ENCODE peak calls at places on chromosome 15, in eight cellular contexts. One of them, this sample, is unnamed.

GRCh38 chr15:68991723-68992122 is 22.8 kb upstream of the NOX5 start:
- DNase-seq in breast epithelium: no peak
- DNase-seq in IMR-90: peak; percentile 9
- DNase-seq in A549: no peak
- DNase-seq in stomach: peak; percentile 70
- DNase-seq in tibial nerve: no peak
- DNase-seq in body of pancreas: peak; percentile 16
- DNase-seq in spleen: no peak
- DNase-seq in this sample: no peak

GRCh38 chr15:37536967-37537624 is 397.3 kb upstream of the TMCO5A start:
- DNase-seq in IMR-90: peak; percentile 11
- DNase-seq in A549: no peak
- DNase-seq in tibial nerve: no peak
- DNase-seq in spleen: no peak
- DNase-seq in body of pancreas: no peak
- DNase-seq in breast epithelium: no peak
- DNase-seq in stomach: no peak
- DNase-seq in this sample: no peak

GRCh38 chr15:31267161-31268107 is 59.2 kb upstream of the KLF13 start:
- DNase-seq in A549: no peak
- DNase-seq in IMR-90: no peak
- DNase-seq in body of pancreas: no peak
- DNase-seq in breast epithelium: peak; percentile 44
- DNase-seq in stomach: peak; percentile 32
- DNase-seq in tibial nerve: no peak
- DNase-seq in spleen: peak; percentile 81
- DNase-seq in this sample: no peak

GRCh38 chr15:65328506-65329297 is 24.2 kb downstream of the RNU5B-1 start:
- DNase-seq in breast epithelium: no peak
- DNase-seq in stomach: no peak
- DNase-seq in A549: no peak
- DNase-seq in spleen: peak; percentile 59
- DNase-seq in body of pancreas: no peak
- DNase-seq in tibial nerve: no peak
- DNase-seq in IMR-90: no peak
- DNase-seq in this sample: no peak

GRCh38 chr15:62344806-62345539 is 179.9 kb upstream of the C2CD4B start:
- DNase-seq in tibial nerve: no peak
- DNase-seq in breast epithelium: no peak
- DNase-seq in spleen: peak; percentile 80
- DNase-seq in stomach: peak; percentile 75
- DNase-seq in body of pancreas: peak; percentile 80
- DNase-seq in IMR-90: peak; percentile 58
- DNase-seq in A549: peak; percentile 88
- DNase-seq in this sample: peak; percentile 39

GRCh38 chr15:69904296-69904560 is 193.5 kb downstream of the TLE3 start:
- DNase-seq in IMR-90: no peak
- DNase-seq in spleen: no peak
- DNase-seq in tibial nerve: no peak
- DNase-seq in A549: no peak
- DNase-seq in stomach: no peak
- DNase-seq in breast epithelium: no peak
- DNase-seq in body of pancreas: no peak
- DNase-seq in this sample: no peak

GRCh38 chr15:87656373-87656772 is 600.2 kb downstream of the NTRK3 start:
- DNase-seq in breast epithelium: no peak
- DNase-seq in stomach: no peak
- DNase-seq in spleen: no peak
- DNase-seq in A549: no peak
- DNase-seq in body of pancreas: no peak
- DNase-seq in IMR-90: no peak
- DNase-seq in tibial nerve: no peak
- DNase-seq in this sample: no peak

GRCh38 chr15:71312194-71312708 is 197.0 kb downstream of the THSD4 start:
- DNase-seq in tibial nerve: no peak
- DNase-seq in stomach: no peak
- DNase-seq in A549: no peak
- DNase-seq in body of pancreas: no peak
- DNase-seq in breast epithelium: no peak
- DNase-seq in IMR-90: no peak
- DNase-seq in spleen: no peak
- DNase-seq in this sample: no peak

GRCh38 chr15:41961014-41961518 is 11.3 kb downstream of the EHD4 start:
- DNase-seq in tibial nerve: no peak
- DNase-seq in stomach: no peak
- DNase-seq in A549: no peak
- DNase-seq in body of pancreas: no peak
- DNase-seq in IMR-90: no peak
- DNase-seq in spleen: no peak
- DNase-seq in breast epithelium: no peak
- DNase-seq in this sample: no peak

GRCh38 chr15:76196286-76196948 is 114.9 kb downstream of the ETFA start:
- DNase-seq in stomach: peak; percentile 82
- DNase-seq in body of pancreas: peak; percentile 80
- DNase-seq in IMR-90: peak; percentile 89
- DNase-seq in spleen: peak; percentile 65
- DNase-seq in A549: peak; percentile 91
- DNase-seq in tibial nerve: no peak
- DNase-seq in breast epithelium: peak; percentile 76
- DNase-seq in this sample: peak; percentile 87

GRCh38 chr15:27889258-27889657 is 209.9 kb downstream of the OCA2 start:
- DNase-seq in breast epithelium: no peak
- DNase-seq in stomach: no peak
- DNase-seq in spleen: no peak
- DNase-seq in body of pancreas: no peak
- DNase-seq in A549: no peak
- DNase-seq in tibial nerve: no peak
- DNase-seq in IMR-90: no peak
- DNase-seq in this sample: no peak

GRCh38 chr15:78808550-78808949 is 2.7 kb downstream of the ADAMTS7 start:
- DNase-seq in IMR-90: peak; percentile 34
- DNase-seq in body of pancreas: no peak
- DNase-seq in tibial nerve: no peak
- DNase-seq in A549: peak; percentile 71
- DNase-seq in stomach: no peak
- DNase-seq in breast epithelium: no peak
- DNase-seq in spleen: no peak
- DNase-seq in this sample: no peak

GRCh38 chr15:64430000-64430735 is 30.2 kb upstream of the ZNF609 start:
- DNase-seq in IMR-90: peak; percentile 93
- DNase-seq in spleen: no peak
- DNase-seq in tibial nerve: no peak
- DNase-seq in body of pancreas: no peak
- DNase-seq in stomach: no peak
- DNase-seq in breast epithelium: no peak
- DNase-seq in A549: no peak
- DNase-seq in this sample: peak; percentile 68

GRCh38 chr15:70321106-70321809 is 223.5 kb upstream of the TLE3 start:
- DNase-seq in A549: no peak
- DNase-seq in body of pancreas: no peak
- DNase-seq in stomach: no peak
- DNase-seq in breast epithelium: no peak
- DNase-seq in tibial nerve: no peak
- DNase-seq in IMR-90: no peak
- DNase-seq in spleen: no peak
- DNase-seq in this sample: no peak

GRCh38 chr15:28873585-28874139 is 12.1 kb upstream of the APBA2 start:
- DNase-seq in tibial nerve: no peak
- DNase-seq in breast epithelium: no peak
- DNase-seq in A549: no peak
- DNase-seq in stomach: no peak
- DNase-seq in spleen: peak; percentile 39
- DNase-seq in body of pancreas: peak; percentile 77
- DNase-seq in IMR-90: no peak
- DNase-seq in this sample: no peak

GRCh38 chr15:35958936-35959335 is 413.0 kb upstream of the DPH6 start:
- DNase-seq in stomach: no peak
- DNase-seq in A549: no peak
- DNase-seq in breast epithelium: no peak
- DNase-seq in tibial nerve: no peak
- DNase-seq in spleen: no peak
- DNase-seq in body of pancreas: no peak
- DNase-seq in IMR-90: peak; percentile 12
- DNase-seq in this sample: no peak

GRCh38 chr15:31263751-31264533 is 62.7 kb upstream of the KLF13 start:
- DNase-seq in spleen: peak; percentile 96
- DNase-seq in IMR-90: no peak
- DNase-seq in tibial nerve: no peak
- DNase-seq in breast epithelium: peak; percentile 58
- DNase-seq in body of pancreas: peak; percentile 69
- DNase-seq in A549: no peak
- DNase-seq in stomach: peak; percentile 89
- DNase-seq in this sample: peak; percentile 28

GRCh38 chr15:33985287-33985686 is 17.0 kb downstream of the CHRM5 start:
- DNase-seq in spleen: no peak
- DNase-seq in body of pancreas: no peak
- DNase-seq in IMR-90: peak; percentile 90
- DNase-seq in breast epithelium: no peak
- DNase-seq in stomach: no peak
- DNase-seq in A549: no peak
- DNase-seq in tibial nerve: no peak
- DNase-seq in this sample: no peak

GRCh38 chr15:74392902-74393301 is 25.5 kb upstream of the CYP11A1 start:
- DNase-seq in IMR-90: no peak
- DNase-seq in stomach: no peak
- DNase-seq in A549: no peak
- DNase-seq in body of pancreas: no peak
- DNase-seq in spleen: no peak
- DNase-seq in tibial nerve: no peak
- DNase-seq in breast epithelium: no peak
- DNase-seq in this sample: no peak

GRCh38 chr15:74391604-74392401 is 24.4 kb upstream of the CYP11A1 start:
- DNase-seq in tibial nerve: no peak
- DNase-seq in stomach: no peak
- DNase-seq in A549: no peak
- DNase-seq in breast epithelium: no peak
- DNase-seq in spleen: no peak
- DNase-seq in body of pancreas: no peak
- DNase-seq in IMR-90: no peak
- DNase-seq in this sample: no peak

GRCh38 chr15:74390552-74391288 is 23.3 kb upstream of the CYP11A1 start:
- DNase-seq in tibial nerve: no peak
- DNase-seq in spleen: no peak
- DNase-seq in body of pancreas: no peak
- DNase-seq in stomach: no peak
- DNase-seq in breast epithelium: no peak
- DNase-seq in A549: no peak
- DNase-seq in IMR-90: no peak
- DNase-seq in this sample: no peak

GRCh38 chr15:74393423-74393822 is 26.0 kb upstream of the CYP11A1 start:
- DNase-seq in A549: no peak
- DNase-seq in body of pancreas: no peak
- DNase-seq in breast epithelium: no peak
- DNase-seq in spleen: no peak
- DNase-seq in stomach: no peak
- DNase-seq in IMR-90: no peak
- DNase-seq in tibial nerve: no peak
- DNase-seq in this sample: no peak

GRCh38 chr15:74392402-74392876 is 25.0 kb upstream of the CYP11A1 start:
- DNase-seq in spleen: no peak
- DNase-seq in A549: no peak
- DNase-seq in tibial nerve: no peak
- DNase-seq in stomach: no peak
- DNase-seq in breast epithelium: no peak
- DNase-seq in IMR-90: peak; percentile 48
- DNase-seq in body of pancreas: no peak
- DNase-seq in this sample: no peak
- TF ChIP-seq POLR2A in spleen: no peak
- TF ChIP-seq POLR2A in A549: no peak
- TF ChIP-seq POLR2A in tibial nerve: no peak
- TF ChIP-seq POLR2A in stomach: no peak
- TF ChIP-seq POLR2A in breast epithelium: no peak
- TF ChIP-seq POLR2A in IMR-90: no peak
- TF ChIP-seq POLR2A in body of pancreas: no peak
- TF ChIP-seq POLR2A in this sample: no peak

GRCh38 chr15:67548532-67548852 is 6.0 kb downstream of the MAP2K5 start:
- DNase-seq in body of pancreas: no peak
- DNase-seq in breast epithelium: no peak
- DNase-seq in stomach: no peak
- DNase-seq in tibial nerve: no peak
- DNase-seq in IMR-90: no peak
- DNase-seq in A549: no peak
- DNase-seq in spleen: no peak
- DNase-seq in this sample: no peak
- H3K4me1 ChIP-seq in body of pancreas: peaks cover 21% of the 10 kb centered on the region
- H3K4me1 ChIP-seq in breast epithelium: no peaks in the 10 kb centered on the region
- H3K4me1 ChIP-seq in stomach: peaks cover 36% of the 10 kb centered on the region
- H3K4me1 ChIP-seq in tibial nerve: peaks cover 34% of the 10 kb centered on the region
- H3K4me1 ChIP-seq in IMR-90: peaks cover 9% of the 10 kb centered on the region
- H3K4me1 ChIP-seq in A549: peaks cover 6% of the 10 kb centered on the region
- H3K4me1 ChIP-seq in spleen: peaks cover 48% of the 10 kb centered on the region
- H3K4me1 ChIP-seq in this sample: no peaks in the 10 kb centered on the region

DNA sequence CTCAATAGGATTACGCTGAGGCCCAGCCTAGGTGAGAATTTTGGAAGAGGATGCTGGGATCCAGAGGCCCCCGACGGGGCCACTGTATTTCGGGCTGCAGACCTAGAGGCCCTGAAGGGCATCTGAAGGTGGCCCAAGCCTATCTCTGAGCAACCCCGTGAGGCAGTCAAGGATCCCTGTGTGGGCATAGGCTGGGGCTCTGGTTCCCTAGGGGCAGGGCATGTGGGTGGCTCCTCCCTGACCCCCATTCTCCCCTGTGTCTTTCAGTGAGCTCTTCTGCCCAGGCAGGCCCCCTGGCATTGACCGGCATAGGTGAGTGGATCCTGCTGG is 216.0 kb downstream of the SNRPN start:
- DNase-seq in spleen: no peak
- DNase-seq in stomach: peak; percentile 15
- DNase-seq in tibial nerve: no peak
- DNase-seq in body of pancreas: peak; percentile 5
- DNase-seq in A549: no peak
- DNase-seq in IMR-90: no peak
- DNase-seq in breast epithelium: no peak
- DNase-seq in this sample: no peak
- H3K9me3 ChIP-seq in spleen: peaks cover 84% of the 10 kb centered on the region
- H3K9me3 ChIP-seq in stomach: peaks cover 66% of the 10 kb centered on the region
- H3K9me3 ChIP-seq in tibial nerve: no peaks in the 10 kb centered on the region
- H3K9me3 ChIP-seq in body of pancreas: no peaks in the 10 kb centered on the region
- H3K9me3 ChIP-seq in A549: no peaks in the 10 kb centered on the region
- H3K9me3 ChIP-seq in IMR-90: peaks cover 42% of the 10 kb centered on the region
- H3K9me3 ChIP-seq in breast epithelium: peaks cover 64% of the 10 kb centered on the region
- H3K9me3 ChIP-seq in this sample: no peaks in the 10 kb centered on the region

DNA sequence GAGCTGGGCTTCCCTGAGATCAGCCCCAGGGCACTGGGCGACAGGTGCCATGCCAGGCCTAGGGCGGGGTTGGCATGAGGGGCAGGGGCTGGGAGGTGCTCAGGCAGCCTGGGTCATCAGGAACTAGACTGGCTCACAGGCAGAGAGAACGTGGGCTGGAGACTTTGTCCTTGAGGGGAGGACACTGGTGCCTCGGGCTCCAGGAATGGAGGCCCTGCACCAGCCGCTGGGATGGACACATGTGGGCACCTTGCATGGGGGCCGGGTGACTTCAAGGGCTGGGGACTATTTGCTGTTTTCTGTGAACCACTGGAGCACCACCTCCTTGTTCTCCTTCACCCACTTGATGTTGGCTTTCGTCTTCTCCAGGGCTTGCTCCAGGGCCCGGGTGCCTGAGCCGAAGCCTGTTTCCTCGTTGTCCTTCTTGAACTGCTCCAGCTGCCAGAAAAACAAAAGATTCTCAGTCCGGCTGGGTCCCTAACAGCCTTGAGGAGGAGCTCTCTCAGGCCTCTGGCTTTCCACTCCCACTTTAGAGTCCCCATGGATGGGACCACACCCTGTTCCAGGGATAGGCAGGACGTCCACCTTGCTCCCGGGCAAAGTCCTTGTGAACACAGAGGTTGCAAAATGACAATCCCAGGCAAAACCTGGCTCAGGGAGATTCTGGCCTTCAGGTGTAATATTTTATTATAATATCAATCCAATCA is 9.1 kb downstream of the MESP2 start:
- DNase-seq in spleen: peak; percentile 34
- DNase-seq in breast epithelium: no peak
- DNase-seq in body of pancreas: peak; percentile 62
- DNase-seq in tibial nerve: no peak
- DNase-seq in IMR-90: no peak
- DNase-seq in stomach: peak; percentile 50
- DNase-seq in A549: peak; percentile 49
- DNase-seq in this sample: no peak
- TF ChIP-seq POLR2A in spleen: no peak
- TF ChIP-seq POLR2A in breast epithelium: no peak
- TF ChIP-seq POLR2A in body of pancreas: no peak
- TF ChIP-seq POLR2A in tibial nerve: no peak
- TF ChIP-seq POLR2A in IMR-90: no peak
- TF ChIP-seq POLR2A in stomach: no peak
- TF ChIP-seq POLR2A in A549: no peak
- TF ChIP-seq POLR2A in this sample: no peak

This sample was measured in uterus.